ENCODE peak calls at places on chromosomes 6 and 20, in seven cellular contexts. I, B, D, U, Q, O and S are unnamed samples.

GRCh38 chr6:129929433-129929832 is 68.3 kb upstream of the TMEM244 start:
- DNase-seq in I (no peak), B (no peak), D (no peak), U (no peak), Q (no peak), O (no peak), S (no peak)

GRCh38 chr20:32091888-32092346 is 17.6 kb upstream of the TM9SF4 start:
- DNase-seq in I (peak; percentile 80), B (peak; percentile 56), D (peak; percentile 96), U (peak; percentile 88), Q (peak; percentile 72), O (peak; percentile 74), S (peak; percentile 74)

GRCh38 chr20:51275816-51276215 is 252.9 kb upstream of the KCNG1 start:
- DNase-seq in I (no peak), B (no peak), D (no peak), U (no peak), Q (no peak), O (no peak), S (no peak)

GRCh38 chr20:37640600-37641561 is 52.9 kb upstream of the CTNNBL1 start:
- DNase-seq in I (no peak), B (no peak), D (no peak), U (no peak), Q (no peak), O (no peak), S (no peak)

GRCh38 chr6:150354754-150355571 is 13.8 kb upstream of the IYD start:
- DNase-seq in I (no peak), B (no peak), D (no peak), U (no peak), Q (no peak), O (no peak), S (no peak)

GRCh38 chr20:8361008-8361652 is 229.1 kb downstream of the PLCB1 start:
- DNase-seq in I (no peak), B (no peak), D (no peak), U (no peak), Q (no peak), O (no peak), S (no peak)

GRCh38 chr6:148080311-148080710 is 262.3 kb upstream of the SASH1 start:
- DNase-seq in I (no peak), B (no peak), D (no peak), U (no peak), Q (no peak), O (no peak), S (no peak)

GRCh38 chr6:16136086-16136485 is 7.2 kb downstream of the MYLIP start:
- DNase-seq in I (no peak), B (no peak), D (no peak), U (peak; percentile 16), Q (no peak), O (peak; percentile 30), S (no peak)

GRCh38 chr6:15363523-15364400 is 117.9 kb downstream of the JARID2 start:
- DNase-seq in I (no peak), B (no peak), D (peak; percentile 30), U (no peak), Q (no peak), O (no peak), S (no peak)

GRCh38 chr6:55543633-55544309 is 35.2 kb downstream of the HMGCLL1 start:
- DNase-seq in I (no peak), B (no peak), D (peak; percentile 54), U (no peak), Q (no peak), O (no peak), S (no peak)

GRCh38 chr20:63874254-63874653 is 9.2 kb downstream of the TPD52L2 start:
- DNase-seq in I (no peak), B (no peak), D (no peak), U (no peak), Q (no peak), O (no peak), S (no peak)

GRCh38 chr6:167146977-167147376 is 10.8 kb downstream of the GPR31 start:
- DNase-seq in I (no peak), B (no peak), D (peak; percentile 86), U (no peak), Q (no peak), O (no peak), S (no peak)

GRCh38 chr6:18362058-18362561 is 25.0 kb upstream of the RNF144B start:
- DNase-seq in I (no peak), B (no peak), D (no peak), U (no peak), Q (no peak), O (no peak), S (no peak)

GRCh38 chr6:12401200-12401599 is 111.0 kb downstream of the EDN1 start:
- DNase-seq in I (no peak), B (no peak), D (no peak), U (no peak), Q (no peak), O (no peak), S (no peak)

GRCh38 chr6:151651639-151652038 is 155.8 kb upstream of the ESR1 start:
- DNase-seq in I (no peak), B (no peak), D (no peak), U (no peak), Q (no peak), O (no peak), S (no peak)

GRCh38 chr6:161413361-161413771 is 139.5 kb upstream of the AGPAT4 start:
- DNase-seq in I (no peak), B (no peak), D (no peak), U (no peak), Q (no peak), O (no peak), S (no peak)

GRCh38 chr6:70843328-70843918 is 113.4 kb downstream of the B3GAT2 start:
- DNase-seq in I (no peak), B (no peak), D (no peak), U (no peak), Q (no peak), O (no peak), S (no peak)

GRCh38 chr20:33773412-33774089 is 37.6 kb upstream of the CHMP4B start:
- DNase-seq in I (no peak), B (no peak), D (no peak), U (no peak), Q (no peak), O (peak; percentile 29), S (no peak)

GRCh38 chr6:147691436-147691835 is 182.9 kb downstream of the SAMD5 start:
- DNase-seq in I (no peak), B (no peak), D (no peak), U (no peak), Q (no peak), O (no peak), S (no peak)